ENCODE peak calls at places on chromosome 1, in five cellular contexts. G is posterior cingulate gyrus; C is stimulated activated CD4-positive, alpha-beta T cell treated with anti-CD3 and anti-CD28 coated beads, Interleukin-15, amount 100 ng/mL, for 24 hours; M is body of pancreas; F is DMS 273 treated with DMSO at 0.1 percent for 48 hours. Y is an unnamed sample.

GRCh38 chr1:65198095-65198494 is 50.1 kb downstream of the AK4 start:
- DNase-seq in G (no peak), M (no peak), F (no peak), C (no peak), Y (no peak)

GRCh38 chr1:210627740-210628139 is 299.0 kb downstream of the HHAT start:
- DNase-seq in C (no peak), M (no peak), F (no peak), G (no peak), Y (no peak)

GRCh38 chr1:233253231-233254038 is 42.1 kb downstream of the PCNX2 start:
- DNase-seq in C (no peak), F (no peak), G (no peak), M (no peak), Y (no peak)

GRCh38 chr1:235588916-235589515 is 60.6 kb downstream of the GNG4 start:
- DNase-seq in G (peak), M (no peak), F (no peak), C (no peak), Y (no peak)

GRCh38 chr1:230125633-230126528 is 58.8 kb downstream of the GALNT2 start:
- DNase-seq in G (no peak), C (peak), F (no peak), M (no peak), Y (no peak)

GRCh38 chr1:200058341-200058740 is 30.8 kb downstream of the NR5A2 start:
- DNase-seq in F (no peak), G (no peak), M (no peak), C (no peak), Y (no peak)

GRCh38 chr1:204971700-204972336 is 71.2 kb upstream of the CNTN2 start:
- DNase-seq in F (no peak), M (no peak), G (no peak), C (no peak), Y (no peak)

GRCh38 chr1:11132571-11133293 is 33.1 kb upstream of the EXOSC10 start:
- DNase-seq in M (no peak), F (no peak), G (no peak), C (no peak), Y (no peak)

GRCh38 chr1:113073457-113073950 is 506 bp downstream of the LRIG2 start:
- DNase-seq in M (peak), F (no peak), G (no peak), C (no peak), Y (peak)

GRCh38 chr1:217895817-217896216 is 264.7 kb downstream of the SPATA17 start:
- DNase-seq in F (no peak), M (no peak), C (no peak), G (no peak), Y (no peak)

Y was measured in mucosa of descending colon.